ENCODE peak calls at places on chromosome 17, in five cellular contexts. T is heart right ventricle; M is stimulated activated CD4-positive, alpha-beta T cell treated with anti-CD3 and anti-CD28 coated beads, Interleukin-1b, Interleukin-23, amount 100 ng/mL, for 1 hour; X is H7; B is lung. D is an unnamed sample.

GRCh38 chr17:79176792-79177601 is 102.4 kb downstream of the ENGASE start:
- DNase-seq in B (no peak), T (no peak), M (no peak), X (peak), D (no peak)

GRCh38 chr17:336110-337021 is 16.2 kb downstream of the RPH3AL start:
- DNase-seq in T (peak), M (no peak), X (peak), B (peak), D (peak)

GRCh38 chr17:56184650-56185049 is 31.4 kb downstream of the ANKFN1 start:
- DNase-seq in M (no peak), X (no peak), B (no peak), T (no peak), D (no peak)

GRCh38 chr17:4477286-4477791 is 21.3 kb upstream of the SPNS2 start:
- DNase-seq in T (no peak), B (no peak), M (no peak), X (peak), D (no peak)

GRCh38 chr17:47733047-47733413 is at the start of gene TBX21:
- DNase-seq in T (peak), M (peak), B (peak), X (peak), D (peak)

GRCh38 chr17:39774043-39774442 is 36.3 kb downstream of the GRB7 start:
- DNase-seq in B (no peak), T (no peak), M (no peak), X (no peak), D (no peak)

GRCh38 chr17:36188891-36189306 is 7.7 kb downstream of the CCL3L1 start:
- DNase-seq in X (no peak), B (no peak), T (no peak), M (no peak), D (no peak)

GRCh38 chr17:1036845-1037237 is 39.9 kb downstream of the TIMM22 start:
- DNase-seq in B (no peak), T (no peak), M (no peak), X (no peak), D (no peak)

GRCh38 chr17:29042679-29043538 is at the start of gene PIPOX:
- DNase-seq in M (no peak), X (peak), B (peak), T (peak), D (no peak)

GRCh38 chr17:10557422-10557821 is 8.0 kb upstream of the MYH2 start:
- DNase-seq in B (no peak), T (no peak), M (no peak), X (no peak), D (no peak)

D was measured in colonic mucosa.